ENCODE peak calls at places on chromosome 21, in ten cellular contexts. P is EL; R is NCI-H1930; T is activated T-helper 1 cell treated with Interleukin-2 at 50 U/mL for 16 hours; B is CD8-positive, alpha-beta T cell; N is NCI-H2029; E is neural crest cell; K is ovary; W is left colon; Q is right lobe of liver. S is an unnamed sample.
A peak's percentile ranks its signal among the peaks of the same experiment; 100 is the strongest.

GRCh38 chr21:16169102-16169511 is 439.3 kb downstream of the USP25 start:
- DNase-seq in Q (no peak), B (no peak), W (no peak), N (no peak), R (no peak), P (peak; percentile 21), T (no peak), K (no peak), E (no peak), S (no peak)

GRCh38 chr21:46099476-46099875 is 1.6 kb downstream of the COL6A2 start:
- DNase-seq in W (peak; percentile 44), B (no peak), Q (no peak), P (peak; percentile 62), N (no peak), E (no peak), T (no peak), K (peak; percentile 63), R (no peak), S (no peak)

GRCh38 chr21:26624983-26625519 is 52.0 kb upstream of the CYYR1 start:
- DNase-seq in E (no peak), K (no peak), W (no peak), Q (no peak), P (no peak), R (no peak), T (no peak), N (no peak), B (no peak), S (no peak)

GRCh38 chr21:43994646-43995045 is 17.5 kb upstream of the TRAPPC10 start:
- DNase-seq in R (no peak), B (no peak), Q (no peak), W (no peak), K (no peak), P (no peak), E (no peak), T (no peak), N (no peak), S (no peak)

GRCh38 chr21:44013380-44014088 is 1.4 kb downstream of the TRAPPC10 start:
- DNase-seq in T (peak; percentile 17), B (peak; percentile 38), K (no peak), P (peak; percentile 23), R (no peak), W (peak; percentile 33), N (no peak), Q (no peak), E (no peak), S (peak; percentile 42)

GRCh38 chr21:29258626-29259335 is 39.9 kb upstream of the BACH1 start:
- DNase-seq in T (no peak), P (peak; percentile 96), N (no peak), Q (no peak), K (no peak), E (no peak), B (no peak), W (no peak), R (no peak), S (no peak)

GRCh38 chr21:34881894-34882371 is 167.2 kb downstream of the RUNX1 start:
- DNase-seq in T (no peak), Q (no peak), W (no peak), P (peak; percentile 91), N (no peak), E (no peak), B (no peak), K (no peak), R (no peak), S (no peak)

GRCh38 chr21:16954787-16955186 is 558.1 kb upstream of the CXADR start:
- DNase-seq in P (no peak), N (no peak), Q (no peak), R (no peak), T (no peak), W (no peak), B (no peak), K (no peak), E (no peak), S (no peak)

GRCh38 chr21:39669976-39670671 is 57.4 kb downstream of the B3GALT5 start:
- DNase-seq in B (no peak), Q (no peak), T (no peak), P (no peak), K (no peak), E (no peak), N (peak; percentile 69), R (no peak), W (peak; percentile 61), S (no peak)

GRCh38 chr21:39657091-39657689 is 44.5 kb downstream of the B3GALT5 start:
- DNase-seq in E (no peak), T (no peak), W (no peak), K (no peak), Q (no peak), P (no peak), B (no peak), R (no peak), N (no peak), S (no peak)

GRCh38 chr21:46424621-46425020 is 34.1 kb upstream of the DIP2A start:
- DNase-seq in T (no peak), E (no peak), B (peak; percentile 67), P (no peak), R (no peak), N (no peak), W (no peak), K (no peak), Q (no peak), S (no peak)

GRCh38 chr21:41947596-41948403 is 6.0 kb downstream of the C2CD2 start:
- DNase-seq in R (no peak), Q (no peak), N (no peak), W (no peak), E (no peak), T (no peak), P (peak; percentile 61), B (no peak), K (peak; percentile 75), S (no peak)

GRCh38 chr21:25735895-25736597 is 1.3 kb downstream of the GABPA start:
- DNase-seq in E (no peak), B (no peak), N (no peak), P (peak; percentile 23), K (no peak), W (no peak), R (no peak), T (no peak), Q (no peak), S (no peak)